ENCODE peak calls at places on chromosomes 1 and 21, in ten cellular contexts. A, C, Q, K, J, N, U, M, Z and D are unnamed samples.

GRCh38 chr1:244865028-244865371 is 657 bp upstream of the HNRNPU start:
- DNase-seq in A (no peak), C (no peak), Q (peak; percentile 26), K (no peak), J (no peak), N (peak; percentile 33), U (no peak), M (no peak), Z (peak; percentile 50), D (no peak)

GRCh38 chr21:42850866-42851391 is 28.4 kb downstream of the WDR4 start:
- DNase-seq in A (peak; percentile 17), C (peak; percentile 5), Q (peak; percentile 23), K (no peak), J (no peak), N (peak; percentile 34), U (no peak), M (no peak), Z (no peak), D (no peak)

GRCh38 chr1:217535601-217536377 is 95.1 kb downstream of the GPATCH2 start:
- DNase-seq in A (peak; percentile 69), C (no peak), Q (no peak), K (no peak), J (no peak), N (no peak), U (no peak), M (peak; percentile 54), Z (no peak), D (no peak)

GRCh38 chr1:3553940-3554223 is 57.4 kb downstream of the MEGF6 start:
- DNase-seq in A (no peak), C (no peak), Q (no peak), K (no peak), J (no peak), N (no peak), U (peak; percentile 43), M (peak; percentile 6), Z (no peak), D (no peak)

GRCh38 chr1:31413405-31414005 is 492 bp downstream of the SERINC2 start:
- DNase-seq in A (peak; percentile 74), C (peak; percentile 10), Q (peak; percentile 25), K (no peak), J (peak; percentile 82), N (peak; percentile 90), U (peak; percentile 80), M (peak; percentile 53), Z (peak; percentile 67), D (no peak)

GRCh38 chr1:211944733-211945500 is 90.4 kb downstream of the INTS7 start:
- DNase-seq in A (peak; percentile 95), C (no peak), Q (peak; percentile 96), K (no peak), J (peak; percentile 87), N (peak; percentile 60), U (peak; percentile 87), M (peak; percentile 93), Z (no peak), D (peak; percentile 18)

GRCh38 chr21:39159342-39160063 is 23.7 kb downstream of the PSMG1 start:
- DNase-seq in A (no peak), C (no peak), Q (no peak), K (no peak), J (no peak), N (no peak), U (no peak), M (no peak), Z (no peak), D (no peak)

GRCh38 chr1:210358511-210359148 is 29.9 kb downstream of the HHAT start:
- DNase-seq in A (no peak), C (no peak), Q (no peak), K (no peak), J (peak; percentile 66), N (peak; percentile 53), U (no peak), M (no peak), Z (no peak), D (no peak)

GRCh38 chr21:31911138-31911907 is 38.5 kb downstream of the HUNK start:
- DNase-seq in A (peak; percentile 61), C (no peak), Q (no peak), K (no peak), J (no peak), N (no peak), U (no peak), M (peak; percentile 49), Z (no peak), D (no peak)

GRCh38 chr1:85611856-85612255 is 31.3 kb downstream of the CCN1 start:
- DNase-seq in A (peak; percentile 97), C (peak; percentile 100), Q (peak; percentile 34), K (no peak), J (no peak), N (peak; percentile 35), U (peak; percentile 9), M (peak; percentile 96), Z (no peak), D (no peak)

GRCh38 chr1:108208724-108209404 is 8.7 kb upstream of the SLC25A24 start:
- DNase-seq in A (no peak), C (no peak), Q (no peak), K (no peak), J (no peak), N (no peak), U (no peak), M (no peak), Z (no peak), D (no peak)

GRCh38 chr1:50417487-50417886 is 5.8 kb downstream of the DMRTA2 start:
- DNase-seq in A (no peak), C (no peak), Q (no peak), K (no peak), J (no peak), N (no peak), U (no peak), M (no peak), Z (no peak), D (no peak)

GRCh38 chr1:242208021-242208420 is 209.1 kb upstream of the MAP1LC3C start:
- DNase-seq in A (no peak), C (no peak), Q (no peak), K (no peak), J (no peak), N (no peak), U (no peak), M (peak; percentile 21), Z (no peak), D (no peak)

GRCh38 chr1:242211254-242212022 is 212.5 kb upstream of the MAP1LC3C start:
- DNase-seq in A (no peak), C (no peak), Q (no peak), K (no peak), J (no peak), N (no peak), U (no peak), M (no peak), Z (no peak), D (no peak)

GRCh38 chr1:242209063-242209462 is 210.2 kb upstream of the MAP1LC3C start:
- DNase-seq in A (no peak), C (no peak), Q (no peak), K (no peak), J (no peak), N (no peak), U (no peak), M (no peak), Z (no peak), D (no peak)

GRCh38 chr1:242216368-242216767 is 217.5 kb upstream of the MAP1LC3C start:
- DNase-seq in A (no peak), C (no peak), Q (no peak), K (no peak), J (no peak), N (no peak), U (no peak), M (no peak), Z (no peak), D (no peak)

DNA sequence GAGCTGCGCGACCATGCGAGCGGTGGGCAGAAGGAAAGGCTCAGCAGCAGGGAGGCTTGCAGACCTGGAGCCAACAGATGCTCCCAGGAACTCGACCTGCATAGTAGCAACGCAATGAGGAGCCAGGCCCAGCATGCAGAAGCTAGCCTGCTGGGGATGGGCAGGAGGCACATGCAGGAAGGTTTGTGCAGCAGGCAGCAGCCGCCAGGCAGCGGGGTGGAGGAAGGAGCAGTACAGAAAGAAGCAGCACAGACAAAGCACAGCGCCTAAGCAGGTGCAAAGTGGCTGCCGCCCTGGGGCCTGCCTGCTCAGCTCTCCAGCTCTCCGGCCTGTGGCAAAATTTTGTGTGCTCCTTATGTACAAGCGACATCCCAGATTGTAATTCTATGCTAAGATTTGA is 213.5 kb upstream of the MAP1LC3C start:
- DNase-seq in A (no peak), C (no peak), Q (no peak), K (no peak), J (no peak), N (no peak), U (no peak), M (no peak), Z (no peak), D (no peak)
- H3K27ac ChIP-seq in A (no peak overlapping the region), C (no peak overlapping the region), Q (peak overlapping the region; percentile 61), K (no peak overlapping the region), J (no peak overlapping the region), N (no peak overlapping the region), U (no peak overlapping the region), M (no peak overlapping the region), Z (no peak overlapping the region), D (no peak overlapping the region)

DNA sequence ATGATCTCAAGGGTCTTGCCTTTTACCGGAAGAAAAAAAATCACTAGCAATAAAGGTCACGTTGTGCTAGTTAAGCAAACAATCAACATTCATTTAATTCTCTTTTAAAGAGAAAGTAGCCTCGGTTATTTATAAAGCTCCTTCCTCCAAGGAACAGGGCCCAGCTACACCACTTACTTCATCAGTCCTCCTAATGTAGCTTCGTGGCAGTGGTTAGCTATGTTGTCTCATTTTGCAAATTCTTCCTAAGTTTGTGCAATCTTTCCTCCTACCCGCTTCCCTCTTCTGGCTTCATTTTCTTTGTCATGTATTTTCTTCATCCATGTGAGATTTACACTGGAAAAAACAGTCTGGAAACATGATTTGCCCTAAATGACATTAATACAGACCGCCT is 554.2 kb downstream of the NUF2 start:
- DNase-seq in A (no peak), C (no peak), Q (no peak), K (no peak), J (no peak), N (no peak), U (no peak), M (no peak), Z (no peak), D (no peak)
- H3K27ac ChIP-seq in A (no peak overlapping the region), C (peak overlapping the region; percentile 54), Q (peak overlapping the region; percentile 47), K (no peak overlapping the region), J (peak overlapping the region; percentile 68), N (peak overlapping the region; percentile 48), U (no peak overlapping the region), M (no peak overlapping the region), Z (no peak overlapping the region), D (no peak overlapping the region)

GRCh38 chr1:1083181-1084027 is 9.3 kb upstream of the RNF223 start:
- DNase-seq in A (no peak), C (no peak), Q (no peak), K (no peak), J (no peak), N (peak; percentile 22), U (no peak), M (no peak), Z (peak; percentile 31), D (no peak)
- H3K27ac ChIP-seq in A (no peak overlapping the region), C (no peak overlapping the region), Q (no peak overlapping the region), K (no peak overlapping the region), J (no peak overlapping the region), N (no peak overlapping the region), U (no peak overlapping the region), M (no peak overlapping the region), Z (no peak overlapping the region), D (no peak overlapping the region)

DNA sequence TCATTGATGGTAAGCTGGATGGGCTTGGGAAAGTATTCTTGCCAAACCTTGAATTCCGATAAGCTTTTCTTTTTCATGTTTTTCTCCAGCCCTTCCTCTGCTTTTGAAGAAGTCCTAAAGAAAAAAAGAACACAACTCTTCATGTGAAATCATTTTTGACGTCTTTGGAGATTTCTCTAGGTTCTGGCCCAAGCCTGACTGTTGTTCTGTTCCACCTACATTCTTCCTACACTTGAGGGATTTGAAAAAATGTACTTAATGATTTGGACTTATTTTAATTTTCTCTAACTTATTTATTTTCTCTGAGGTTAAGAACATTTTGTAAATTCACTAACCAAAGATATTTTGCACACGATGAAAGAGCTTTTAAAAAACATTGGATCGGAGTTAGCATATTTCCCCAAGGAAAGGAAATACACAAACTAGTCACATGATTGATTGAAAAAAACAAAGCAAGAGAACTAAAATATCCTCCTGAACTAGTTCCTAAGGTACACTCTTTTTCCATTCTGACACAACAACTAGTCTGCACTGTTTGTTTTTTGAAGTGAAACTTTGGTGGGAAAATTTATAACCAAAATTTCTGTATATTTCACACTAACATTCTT is 82.3 kb downstream of the LTN1 start:
- DNase-seq in A (no peak), C (no peak), Q (no peak), K (no peak), J (no peak), N (no peak), U (no peak), M (no peak), Z (no peak), D (no peak)
- H3K27ac ChIP-seq in A (no peak overlapping the region), C (no peak overlapping the region), Q (no peak overlapping the region), K (no peak overlapping the region), J (no peak overlapping the region), N (no peak overlapping the region), U (peak overlapping the region; percentile 1), M (no peak overlapping the region), Z (no peak overlapping the region), D (no peak overlapping the region)